ENCODE peak calls at places on chromosome 15, in four cellular contexts. M is aorta, O is left ventricle myocardium inferior, J is OCI-LY7. E is an unnamed sample.

GRCh38 chr15:33068007-33068441 is 126.5 kb downstream of the FMN1 start:
- DNase-seq in J (no peak), O (peak; percentile 56), M (no peak), E (no peak)

GRCh38 chr15:78092111-78093041 is at the start of gene SH2D7:
- DNase-seq in O (no peak), M (peak; percentile 68), J (no peak), E (peak; percentile 60)

GRCh38 chr15:65646486-65646885 is 24.7 kb downstream of the SLC24A1 start:
- DNase-seq in O (no peak), M (no peak), J (no peak), E (no peak)

GRCh38 chr15:80275946-80276345 is 23.9 kb upstream of the CTXND1 start:
- DNase-seq in O (no peak), J (no peak), M (no peak), E (no peak)

GRCh38 chr15:59274126-59274970 is 67.7 kb downstream of the LDHAL6B start:
- DNase-seq in O (no peak), M (no peak), J (no peak), E (no peak)

GRCh38 chr15:65086680-65087111 is 10.2 kb downstream of the KBTBD13 start:
- DNase-seq in M (peak; percentile 57), J (peak; percentile 21), O (no peak), E (peak; percentile 43)

GRCh38 chr15:78944202-78944625 is 632 bp downstream of the CTSH start:
- DNase-seq in M (peak; percentile 66), O (no peak), J (no peak), E (no peak)

GRCh38 chr15:66095871-66096710 is 157.5 kb downstream of the MEGF11 start:
- DNase-seq in O (no peak), M (no peak), J (no peak), E (no peak)

GRCh38 chr15:99486371-99487336 is 79.1 kb upstream of the MEF2A start:
- DNase-seq in O (peak; percentile 89), J (no peak), M (peak; percentile 93), E (no peak)

GRCh38 chr15:100986158-100986896 is 67.2 kb downstream of the LRRK1 start:
- DNase-seq in O (no peak), J (no peak), M (no peak), E (no peak)

GRCh38 chr15:101542306-101543025 is 53.0 kb upstream of the PCSK6 start:
- DNase-seq in J (peak; percentile 3), M (no peak), O (no peak), E (no peak)

GRCh38 chr15:46343527-46343926 is 708.7 kb downstream of the SQOR start:
- DNase-seq in M (no peak), J (no peak), O (no peak), E (no peak)

GRCh38 chr15:52642386-52643361 is 36.5 kb downstream of the ATOSA start:
- DNase-seq in O (no peak), J (no peak), M (no peak), E (no peak)

GRCh38 chr15:51647128-51647562 is 24.6 kb upstream of the DMXL2 start:
- DNase-seq in O (peak; percentile 45), M (no peak), J (peak; percentile 3), E (no peak)

GRCh38 chr15:99613887-99614642 is 48.3 kb downstream of the MEF2A start:
- DNase-seq in M (no peak), O (no peak), J (no peak), E (no peak)

GRCh38 chr15:52306270-52306669 is 10.7 kb upstream of the MYO5C start:
- DNase-seq in M (no peak), O (no peak), J (no peak), E (no peak)

GRCh38 chr15:59491062-59491461 is 53.1 kb downstream of the FAM81A start:
- DNase-seq in M (no peak), J (no peak), O (no peak), E (no peak)

DNA sequence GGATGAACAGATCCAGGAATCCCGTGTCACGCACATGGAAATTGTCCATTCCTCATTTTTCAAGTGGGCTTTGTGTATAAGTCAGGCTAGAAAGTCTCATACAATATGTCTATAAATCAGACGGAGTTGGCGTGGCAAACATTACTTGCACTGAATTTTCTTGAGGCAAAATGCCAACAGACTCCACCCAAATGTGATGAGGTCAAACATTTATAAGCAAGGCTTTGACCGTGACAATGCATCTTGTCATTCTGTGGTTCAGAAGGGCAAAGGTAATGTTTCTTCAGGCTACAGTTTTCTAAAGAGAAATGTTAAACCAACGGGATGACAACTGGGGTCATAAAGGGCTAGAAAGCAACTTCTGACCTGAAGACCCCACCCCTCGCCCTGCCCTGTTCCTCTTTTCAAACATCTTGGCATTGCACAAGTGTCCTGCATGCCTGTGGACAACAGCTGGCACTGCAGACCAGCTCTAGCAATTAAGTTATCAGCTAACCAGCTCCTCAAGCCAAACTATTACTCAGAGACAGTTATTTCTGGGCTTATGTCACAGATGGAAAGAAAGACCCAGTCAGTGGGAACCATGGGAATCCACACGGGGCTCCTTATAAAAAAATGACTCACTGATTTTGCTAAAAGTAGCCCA is 36.5 kb upstream of the SPTBN5 start:
- DNase-seq in O (peak; percentile 64), J (no peak), M (no peak), E (no peak)
- H3K4me3 ChIP-seq in O (no peak overlapping the region), J (no peak overlapping the region), M (no peak overlapping the region), E (no peak overlapping the region)

GRCh38 chr15:82808634-82809041 is 790 bp upstream of the WHAMM start:
- DNase-seq in M (no peak), O (no peak), J (peak; percentile 72), E (no peak)

GRCh38 chr15:82803793-82804574 is 1.9 kb downstream of the FSD2 start:
- DNase-seq in O (no peak), M (no peak), J (no peak), E (no peak)

GRCh38 chr15:82807920-82808633 is 1.4 kb upstream of the WHAMM start:
- DNase-seq in J (peak; percentile 57), O (no peak), M (no peak), E (no peak)

GRCh38 chr15:82804575-82804949 is 1.3 kb downstream of the FSD2 start:
- DNase-seq in J (no peak), O (no peak), M (no peak), E (no peak)

GRCh38 chr15:82805994-82806406 is at the start of gene FSD2:
- DNase-seq in J (peak; percentile 89), M (no peak), O (peak; percentile 51), E (no peak)
- H3K4me3 ChIP-seq in J (peak within 1 kb of the TSS; percentile 95), M (no peak within 1 kb of the TSS), O (peak within 1 kb of the TSS; percentile 66), E (no peak within 1 kb of the TSS)

GRCh38 chr15:67850995-67851535 is 11.2 kb upstream of the RNU6-1 start:
- DNase-seq in O (no peak), M (no peak), J (peak; percentile 62), E (no peak)

GRCh38 chr15:67854358-67854757 is 14.5 kb upstream of the RNU6-1 start:
- DNase-seq in J (peak; percentile 46), M (no peak), O (no peak), E (no peak)

GRCh38 chr15:67852433-67852832 is 12.6 kb upstream of the RNU6-1 start:
- DNase-seq in O (no peak), J (no peak), M (no peak), E (no peak)

GRCh38 chr15:67855842-67856241 is 16.0 kb upstream of the RNU6-1 start:
- DNase-seq in M (no peak), J (no peak), O (no peak), E (no peak)

DNA sequence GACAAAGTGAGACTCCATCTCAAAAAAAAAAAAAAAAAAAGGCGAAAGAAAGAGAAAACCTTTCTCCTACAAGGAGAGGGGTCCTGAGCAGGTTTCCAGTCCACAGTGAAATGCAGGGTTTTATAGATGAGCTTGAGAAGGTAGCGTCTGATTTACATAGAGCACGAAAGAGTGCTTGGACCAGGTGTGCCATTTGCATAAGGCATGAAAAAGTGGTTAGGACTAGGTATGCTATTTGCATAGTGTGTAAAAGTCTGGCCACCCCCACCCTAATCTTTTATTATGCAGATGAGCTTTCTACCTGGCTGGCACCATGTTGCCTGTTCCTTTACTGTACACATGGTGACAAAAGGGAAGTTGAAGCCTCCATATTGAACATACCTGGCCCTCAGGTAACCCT is 13.6 kb upstream of the RNU6-1 start:
- DNase-seq in O (no peak), J (peak; percentile 67), M (peak; percentile 15), E (no peak)
- H3K4me3 ChIP-seq in O (no peak overlapping the region), J (peak overlapping the region; percentile 58), M (no peak overlapping the region), E (no peak overlapping the region)

GRCh38 chr15:71974211-71974610 is 143.7 kb downstream of the MYO9A start:
- DNase-seq in O (no peak), M (no peak), J (no peak), E (no peak)
- H3K4me3 ChIP-seq in O (no peak overlapping the region), M (no peak overlapping the region), J (no peak overlapping the region), E (no peak overlapping the region)

DNA sequence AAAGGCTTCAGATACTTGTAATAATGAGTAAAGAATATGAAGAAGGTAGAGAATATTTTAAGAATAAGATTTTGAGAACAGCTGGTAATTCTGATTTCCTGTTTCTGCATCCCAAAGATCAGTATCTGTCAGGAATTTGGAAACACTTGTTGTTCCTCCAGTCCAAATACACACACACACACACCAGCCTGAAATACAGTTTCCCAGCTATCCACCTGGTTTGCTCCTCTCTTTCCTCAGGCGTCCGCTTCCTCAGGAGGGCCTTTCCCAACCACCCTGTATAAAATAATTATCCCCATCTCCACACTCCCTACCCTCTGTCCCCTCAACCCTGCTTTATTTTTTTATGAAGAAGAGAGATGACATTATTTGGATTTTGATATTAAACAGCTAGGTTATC is 2.0 kb upstream of the FSIP1 start:
- DNase-seq in O (no peak), M (no peak), J (no peak), E (no peak)
- H3K4me3 ChIP-seq in O (no peak overlapping the region), M (no peak overlapping the region), J (no peak overlapping the region), E (no peak overlapping the region)

GRCh38 chr15:81291916-81292424 is 32.0 kb downstream of the STARD5 start:
- DNase-seq in J (peak; percentile 56), M (no peak), O (no peak), E (no peak)

GRCh38 chr15:81294501-81294850 is 29.5 kb downstream of the STARD5 start:
- DNase-seq in M (no peak), O (no peak), J (peak; percentile 56), E (no peak)

GRCh38 chr15:81289910-81290309 is 34.0 kb downstream of the STARD5 start:
- DNase-seq in O (no peak), J (no peak), M (no peak), E (no peak)

GRCh38 chr15:81293728-81294500 is 30.0 kb downstream of the STARD5 start:
- DNase-seq in O (no peak), M (no peak), J (peak; percentile 95), E (peak; percentile 96)

DNA sequence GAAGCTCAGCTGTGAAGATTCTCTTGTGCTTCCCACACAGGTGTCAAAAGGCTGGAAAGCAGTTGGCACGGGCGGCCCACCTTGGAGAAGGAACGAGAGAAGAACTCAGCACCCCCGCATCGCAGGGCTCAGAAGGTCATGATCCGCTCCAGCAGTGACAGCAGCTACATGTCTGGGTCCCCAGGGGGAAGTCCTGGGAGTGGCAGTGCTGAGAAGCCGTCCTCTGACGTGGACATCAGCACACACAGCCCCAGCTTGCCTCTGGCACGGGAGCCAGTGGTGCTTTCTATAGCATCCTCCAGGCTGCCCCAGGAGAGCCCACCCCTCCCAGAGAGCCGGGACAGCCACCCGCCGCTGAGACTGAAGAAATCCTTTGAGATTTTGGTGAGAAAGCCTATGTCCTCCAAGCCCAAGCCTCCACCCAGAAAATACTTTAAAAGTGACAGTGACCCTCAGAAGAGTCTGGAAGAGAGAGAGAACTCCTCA is 31.4 kb downstream of the STARD5 start:
- DNase-seq in J (peak; percentile 75), O (no peak), M (no peak), E (no peak)
- H3K4me3 ChIP-seq in J (peak overlapping the region; percentile 92), O (no peak overlapping the region), M (no peak overlapping the region), E (no peak overlapping the region)

GRCh38 chr15:91101356-91101920 is 1.4 kb downstream of the SV2B start:
- DNase-seq in M (no peak), O (no peak), J (no peak), E (no peak)
- H3K4me3 ChIP-seq in M (no peak overlapping the region), O (peak overlapping the region; percentile 73), J (no peak overlapping the region), E (no peak overlapping the region)

E was measured in Jurkat, Clone E6-1.